ENCODE peak calls at places on chromosomes 2 and 18, in five cellular contexts. One of them, this sample, is unnamed.

GRCh38 chr2:240932724-240933047 is 26.6 kb downstream of the CROCC2 start:
- DNase-seq in astrocyte of the cerebellum: no peak
- DNase-seq in BJ: no peak
- DNase-seq in A673: no peak
- DNase-seq in AG10803: no peak
- DNase-seq in this sample: no peak

GRCh38 chr2:82731824-82732223 is 1727.3 kb downstream of the SUCLG1 start:
- DNase-seq in A673: no peak
- DNase-seq in BJ: no peak
- DNase-seq in astrocyte of the cerebellum: no peak
- DNase-seq in AG10803: no peak
- DNase-seq in this sample: no peak

GRCh38 chr2:105373895-105374401 is 24.9 kb downstream of the FHL2 start:
- DNase-seq in AG10803: no peak
- DNase-seq in astrocyte of the cerebellum: no peak
- DNase-seq in A673: no peak
- DNase-seq in BJ: no peak
- DNase-seq in this sample: peak; percentile 40

GRCh38 chr2:99615247-99615771 is 125.5 kb upstream of the REV1 start:
- DNase-seq in astrocyte of the cerebellum: no peak
- DNase-seq in BJ: no peak
- DNase-seq in A673: peak; percentile 36
- DNase-seq in AG10803: no peak
- DNase-seq in this sample: no peak

GRCh38 chr2:39114771-39115170 is 6.1 kb downstream of the SOS1 start:
- DNase-seq in BJ: no peak
- DNase-seq in astrocyte of the cerebellum: no peak
- DNase-seq in A673: no peak
- DNase-seq in AG10803: peak; percentile 21
- DNase-seq in this sample: no peak

GRCh38 chr2:158723311-158723838 is 71.7 kb upstream of the DAPL1 start:
- DNase-seq in BJ: no peak
- DNase-seq in AG10803: no peak
- DNase-seq in astrocyte of the cerebellum: no peak
- DNase-seq in A673: no peak
- DNase-seq in this sample: no peak

GRCh38 chr18:59814872-59815271 is 84.9 kb upstream of the PMAIP1 start:
- DNase-seq in A673: no peak
- DNase-seq in BJ: peak; percentile 69
- DNase-seq in AG10803: peak; percentile 94
- DNase-seq in astrocyte of the cerebellum: no peak
- DNase-seq in this sample: no peak

GRCh38 chr2:149401007-149401406 is 70.6 kb downstream of the LYPD6 start:
- DNase-seq in BJ: no peak
- DNase-seq in AG10803: peak; percentile 72
- DNase-seq in A673: no peak
- DNase-seq in astrocyte of the cerebellum: no peak
- DNase-seq in this sample: no peak

GRCh38 chr2:169715379-169716228 is 18.0 kb upstream of the KLHL23 start:
- DNase-seq in astrocyte of the cerebellum: peak; percentile 38
- DNase-seq in BJ: no peak
- DNase-seq in A673: no peak
- DNase-seq in AG10803: peak; percentile 32
- DNase-seq in this sample: no peak

GRCh38 chr2:6526093-6526824 is 339.4 kb downstream of the CMPK2 start:
- DNase-seq in astrocyte of the cerebellum: no peak
- DNase-seq in A673: peak; percentile 12
- DNase-seq in AG10803: no peak
- DNase-seq in BJ: no peak
- DNase-seq in this sample: peak; percentile 7

GRCh38 chr2:237170017-237170416 is 84.3 kb downstream of the COPS8 start:
- DNase-seq in A673: no peak
- DNase-seq in AG10803: peak; percentile 87
- DNase-seq in BJ: peak; percentile 53
- DNase-seq in astrocyte of the cerebellum: no peak
- DNase-seq in this sample: no peak

GRCh38 chr2:37851428-37851827 is 73.7 kb upstream of the RMDN2 start:
- DNase-seq in BJ: no peak
- DNase-seq in A673: no peak
- DNase-seq in AG10803: no peak
- DNase-seq in astrocyte of the cerebellum: no peak
- DNase-seq in this sample: no peak

GRCh38 chr2:32647180-32647651 is 19.4 kb downstream of the TTC27 start:
- DNase-seq in astrocyte of the cerebellum: no peak
- DNase-seq in BJ: peak; percentile 44
- DNase-seq in AG10803: peak; percentile 77
- DNase-seq in A673: peak; percentile 59
- DNase-seq in this sample: no peak

GRCh38 chr2:64482765-64483504 is 29.0 kb downstream of the LGALSL start:
- DNase-seq in BJ: no peak
- DNase-seq in A673: peak; percentile 69
- DNase-seq in AG10803: peak; percentile 27
- DNase-seq in astrocyte of the cerebellum: no peak
- DNase-seq in this sample: no peak

GRCh38 chr2:11710632-11711381 is 35.6 kb upstream of the LPIN1 start:
- DNase-seq in BJ: no peak
- DNase-seq in AG10803: peak; percentile 51
- DNase-seq in astrocyte of the cerebellum: peak; percentile 65
- DNase-seq in A673: no peak
- DNase-seq in this sample: no peak

GRCh38 chr2:189613650-189614420 is 33.2 kb upstream of the SLC40A1 start:
- DNase-seq in A673: peak; percentile 11
- DNase-seq in astrocyte of the cerebellum: no peak
- DNase-seq in BJ: no peak
- DNase-seq in AG10803: peak; percentile 46
- DNase-seq in this sample: no peak

GRCh38 chr18:14917311-14917710 is 169.3 kb downstream of the ANKRD30B start:
- DNase-seq in astrocyte of the cerebellum: no peak
- DNase-seq in AG10803: no peak
- DNase-seq in A673: no peak
- DNase-seq in BJ: no peak
- DNase-seq in this sample: no peak

GRCh38 chr2:47345584-47345913 is 57.4 kb upstream of the MSH2 start:
- DNase-seq in A673: no peak
- DNase-seq in BJ: no peak
- DNase-seq in astrocyte of the cerebellum: no peak
- DNase-seq in AG10803: no peak
- DNase-seq in this sample: no peak

GRCh38 chr2:150981826-150982225 is 279.8 kb downstream of the RBM43 start:
- DNase-seq in astrocyte of the cerebellum: peak; percentile 4
- DNase-seq in A673: no peak
- DNase-seq in BJ: no peak
- DNase-seq in AG10803: peak; percentile 16
- DNase-seq in this sample: no peak

GRCh38 chr2:207848545-207848928 is 78.8 kb upstream of the FZD5 start:
- DNase-seq in A673: no peak
- DNase-seq in astrocyte of the cerebellum: no peak
- DNase-seq in AG10803: no peak
- DNase-seq in BJ: no peak
- DNase-seq in this sample: no peak

GRCh38 chr2:65456074-65456473 is 23.7 kb upstream of the SPRED2 start:
- DNase-seq in astrocyte of the cerebellum: peak; percentile 51
- DNase-seq in AG10803: peak; percentile 70
- DNase-seq in BJ: no peak
- DNase-seq in A673: no peak
- DNase-seq in this sample: no peak

GRCh38 chr2:20648831-20649230 is 2.1 kb downstream of the HS1BP3 start:
- DNase-seq in A673: no peak
- DNase-seq in astrocyte of the cerebellum: no peak
- DNase-seq in BJ: no peak
- DNase-seq in AG10803: no peak
- DNase-seq in this sample: no peak

GRCh38 chr2:241223211-241224067 is 35.0 kb downstream of the ANO7 start:
- DNase-seq in A673: no peak
- DNase-seq in AG10803: no peak
- DNase-seq in BJ: no peak
- DNase-seq in astrocyte of the cerebellum: no peak
- DNase-seq in this sample: no peak

GRCh38 chr2:96344011-96344410 is 8.4 kb downstream of the NCAPH start:
- DNase-seq in AG10803: no peak
- DNase-seq in A673: no peak
- DNase-seq in BJ: no peak
- DNase-seq in astrocyte of the cerebellum: peak; percentile 32
- DNase-seq in this sample: peak; percentile 72

GRCh38 chr18:33128581-33128980 is 311.9 kb downstream of the CCDC178 start:
- DNase-seq in A673: no peak
- DNase-seq in BJ: no peak
- DNase-seq in astrocyte of the cerebellum: no peak
- DNase-seq in AG10803: no peak
- DNase-seq in this sample: no peak

DNA sequence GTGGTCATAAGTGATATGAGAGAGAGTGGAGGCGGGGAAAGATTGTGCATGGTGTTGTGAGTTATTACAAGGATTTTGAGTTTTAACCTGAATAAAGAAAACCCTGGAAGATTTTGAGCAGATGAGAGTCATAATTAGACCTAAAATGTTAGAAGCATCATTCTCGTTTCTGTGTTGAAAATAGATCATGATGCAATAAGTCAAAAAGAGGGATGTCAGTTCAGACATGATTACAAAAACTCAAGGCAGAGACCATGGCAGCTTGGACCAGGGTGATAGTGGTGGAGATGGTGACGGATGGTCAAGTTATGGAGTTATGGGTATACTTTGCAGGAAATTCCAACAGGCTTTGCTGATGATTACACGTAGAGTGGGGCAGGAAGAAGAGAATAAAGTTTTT is 267.2 kb downstream of the CDH20 start:
- DNase-seq in AG10803: no peak
- DNase-seq in astrocyte of the cerebellum: no peak
- DNase-seq in A673: no peak
- DNase-seq in BJ: no peak
- DNase-seq in this sample: no peak
- TF ChIP-seq CTCF in AG10803: no peak
- TF ChIP-seq CTCF in astrocyte of the cerebellum: no peak
- TF ChIP-seq CTCF in A673: no peak
- TF ChIP-seq CTCF in BJ: no peak
- TF ChIP-seq CTCF in this sample: no peak

DNA sequence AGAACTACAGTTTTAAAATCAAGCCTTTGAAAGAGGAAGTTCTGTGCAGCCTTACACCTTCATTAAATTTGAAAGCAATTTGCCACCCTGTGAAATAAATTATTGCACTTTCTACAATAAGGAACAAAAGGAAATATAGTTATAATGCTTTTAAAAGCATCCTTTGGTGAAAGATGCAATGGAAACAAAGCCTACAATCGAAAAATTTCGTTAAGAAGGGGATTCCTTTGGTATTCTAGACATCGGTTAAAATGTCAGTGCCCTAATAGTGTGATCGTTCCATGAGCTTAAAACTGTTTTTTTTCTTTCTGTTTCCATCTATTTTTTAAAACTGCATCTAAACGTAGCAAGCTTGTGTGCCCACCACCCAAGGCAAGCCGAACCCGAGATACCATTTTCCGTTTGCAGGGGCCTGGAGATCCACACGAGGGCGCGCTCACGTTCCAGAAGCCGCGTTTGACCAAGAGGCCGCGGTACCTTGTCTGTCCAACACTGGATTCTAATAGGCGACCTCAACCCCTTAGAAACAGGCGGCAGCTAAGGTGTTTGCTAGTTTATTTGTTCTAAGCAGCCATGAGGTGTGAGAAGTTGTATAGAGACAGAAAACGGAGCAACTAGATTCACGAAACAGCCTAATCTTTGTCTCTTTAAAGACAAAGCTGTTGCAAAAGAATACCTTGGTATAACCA is 4.0 kb downstream of the HOXD11 start:
- DNase-seq in astrocyte of the cerebellum: no peak
- DNase-seq in A673: peak; percentile 91
- DNase-seq in AG10803: peak; percentile 52
- DNase-seq in BJ: no peak
- DNase-seq in this sample: no peak
- TF ChIP-seq CTCF in astrocyte of the cerebellum: peak; percentile 66
- TF ChIP-seq CTCF in A673: peak; percentile 96
- TF ChIP-seq CTCF in AG10803: peak; percentile 83
- TF ChIP-seq CTCF in BJ: peak; percentile 43
- TF ChIP-seq CTCF in this sample: peak; percentile 78

GRCh38 chr2:72367530-72368225 is 220.0 kb upstream of the CYP26B1 start:
- DNase-seq in AG10803: peak; percentile 97
- DNase-seq in BJ: peak; percentile 30
- DNase-seq in astrocyte of the cerebellum: peak; percentile 19
- DNase-seq in A673: peak; percentile 89
- DNase-seq in this sample: no peak
- TF ChIP-seq CTCF in AG10803: peak; percentile 64
- TF ChIP-seq CTCF in BJ: peak; percentile 51
- TF ChIP-seq CTCF in astrocyte of the cerebellum: no peak
- TF ChIP-seq CTCF in A673: peak; percentile 58
- TF ChIP-seq CTCF in this sample: no peak

GRCh38 chr2:212815453-212815852 is 276.9 kb upstream of the ERBB4 start:
- DNase-seq in A673: no peak
- DNase-seq in astrocyte of the cerebellum: no peak
- DNase-seq in BJ: no peak
- DNase-seq in AG10803: no peak
- DNase-seq in this sample: peak; percentile 10
- TF ChIP-seq CTCF in A673: no peak
- TF ChIP-seq CTCF in astrocyte of the cerebellum: no peak
- TF ChIP-seq CTCF in BJ: no peak
- TF ChIP-seq CTCF in AG10803: no peak
- TF ChIP-seq CTCF in this sample: no peak

GRCh38 chr18:64240301-64240700 is 91.4 kb upstream of the LINC00305 start:
- DNase-seq in astrocyte of the cerebellum: no peak
- DNase-seq in BJ: no peak
- DNase-seq in AG10803: no peak
- DNase-seq in A673: no peak
- DNase-seq in this sample: no peak

GRCh38 chr18:64245461-64245860 is 96.6 kb upstream of the LINC00305 start:
- DNase-seq in AG10803: no peak
- DNase-seq in A673: no peak
- DNase-seq in BJ: no peak
- DNase-seq in astrocyte of the cerebellum: no peak
- DNase-seq in this sample: no peak

DNA sequence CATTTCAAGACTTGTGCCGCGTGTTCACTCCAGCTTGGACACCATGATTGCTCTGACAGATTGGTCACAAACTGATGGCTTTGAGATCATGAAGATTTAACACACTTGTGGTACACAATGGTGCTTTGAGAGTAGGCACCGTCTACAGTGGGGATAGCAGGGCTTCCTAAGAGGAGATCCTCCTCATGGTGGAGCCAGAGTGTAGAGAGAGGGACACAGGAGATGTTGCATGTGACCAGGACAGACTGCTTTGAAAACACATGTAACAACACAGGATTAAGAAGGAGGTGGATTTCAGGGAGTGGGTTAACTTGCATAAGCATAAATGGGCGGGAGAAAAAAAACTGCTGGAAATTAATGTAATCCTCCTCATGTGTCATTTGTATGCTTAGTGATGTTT is 95.7 kb upstream of the LINC00305 start:
- DNase-seq in A673: peak; percentile 69
- DNase-seq in astrocyte of the cerebellum: no peak
- DNase-seq in BJ: no peak
- DNase-seq in AG10803: no peak
- DNase-seq in this sample: no peak
- TF ChIP-seq CTCF in A673: peak; percentile 71
- TF ChIP-seq CTCF in astrocyte of the cerebellum: no peak
- TF ChIP-seq CTCF in BJ: no peak
- TF ChIP-seq CTCF in AG10803: no peak
- TF ChIP-seq CTCF in this sample: no peak

GRCh38 chr2:24083567-24084385 is 858 bp downstream of the TP53I3 start:
- DNase-seq in BJ: peak; percentile 40
- DNase-seq in A673: peak; percentile 61
- DNase-seq in astrocyte of the cerebellum: peak; percentile 57
- DNase-seq in AG10803: peak; percentile 79
- DNase-seq in this sample: peak; percentile 91
- TF ChIP-seq CTCF in BJ: no peak
- TF ChIP-seq CTCF in A673: no peak
- TF ChIP-seq CTCF in astrocyte of the cerebellum: no peak
- TF ChIP-seq CTCF in AG10803: peak; percentile 22
- TF ChIP-seq CTCF in this sample: no peak

GRCh38 chr2:234293973-234294372 is 202.9 kb downstream of the ARL4C start:
- DNase-seq in AG10803: no peak
- DNase-seq in A673: peak; percentile 15
- DNase-seq in BJ: no peak
- DNase-seq in astrocyte of the cerebellum: no peak
- DNase-seq in this sample: no peak
- TF ChIP-seq CTCF in AG10803: no peak
- TF ChIP-seq CTCF in A673: peak; percentile 11
- TF ChIP-seq CTCF in BJ: no peak
- TF ChIP-seq CTCF in astrocyte of the cerebellum: no peak
- TF ChIP-seq CTCF in this sample: peak; percentile 27

This sample was measured in GM12864.